ENCODE peak calls at places on chromosomes 4 and X, in six cellular contexts. One of them, this sample, is unnamed.

GRCh38 chrX:14819766-14820165 is 53.1 kb downstream of the FANCB start:
- DNase-seq in ELF-1: no peak
- DNase-seq in body of pancreas: no peak
- DNase-seq in activated naive CD8-positive, alpha-beta T cell treated with anti-CD3 and anti-CD28 coated beads, Interleukin-2, amount 50 U/mL, for 24 hours: no peak
- DNase-seq in amniotic epithelial cell: no peak
- DNase-seq in NCI-H510A treated with DMSO at 0.1 percent for 48 hours: no peak
- DNase-seq in this sample: no peak

GRCh38 chr4:83208776-83209365 is 75.7 kb downstream of the COQ2 start:
- DNase-seq in amniotic epithelial cell: no peak
- DNase-seq in activated naive CD8-positive, alpha-beta T cell treated with anti-CD3 and anti-CD28 coated beads, Interleukin-2, amount 50 U/mL, for 24 hours: no peak
- DNase-seq in ELF-1: no peak
- DNase-seq in body of pancreas: no peak
- DNase-seq in NCI-H510A treated with DMSO at 0.1 percent for 48 hours: no peak
- DNase-seq in this sample: no peak

GRCh38 chr4:107478327-107478946 is 241.6 kb downstream of the PAPSS1 start:
- DNase-seq in amniotic epithelial cell: no peak
- DNase-seq in NCI-H510A treated with DMSO at 0.1 percent for 48 hours: no peak
- DNase-seq in body of pancreas: no peak
- DNase-seq in ELF-1: no peak
- DNase-seq in activated naive CD8-positive, alpha-beta T cell treated with anti-CD3 and anti-CD28 coated beads, Interleukin-2, amount 50 U/mL, for 24 hours: no peak
- DNase-seq in this sample: no peak

GRCh38 chr4:803884-804283 is 22.0 kb downstream of the CPLX1 start:
- DNase-seq in NCI-H510A treated with DMSO at 0.1 percent for 48 hours: no peak
- DNase-seq in activated naive CD8-positive, alpha-beta T cell treated with anti-CD3 and anti-CD28 coated beads, Interleukin-2, amount 50 U/mL, for 24 hours: no peak
- DNase-seq in body of pancreas: no peak
- DNase-seq in ELF-1: no peak
- DNase-seq in amniotic epithelial cell: no peak
- DNase-seq in this sample: no peak

GRCh38 chr4:165199722-165200121 is 7.6 kb upstream of the KLHL2 start:
- DNase-seq in body of pancreas: peak
- DNase-seq in NCI-H510A treated with DMSO at 0.1 percent for 48 hours: no peak
- DNase-seq in ELF-1: no peak
- DNase-seq in activated naive CD8-positive, alpha-beta T cell treated with anti-CD3 and anti-CD28 coated beads, Interleukin-2, amount 50 U/mL, for 24 hours: no peak
- DNase-seq in amniotic epithelial cell: no peak
- DNase-seq in this sample: no peak

GRCh38 chrX:129823523-129823922 is 20.2 kb downstream of the ZDHHC9 start:
- DNase-seq in body of pancreas: no peak
- DNase-seq in ELF-1: no peak
- DNase-seq in activated naive CD8-positive, alpha-beta T cell treated with anti-CD3 and anti-CD28 coated beads, Interleukin-2, amount 50 U/mL, for 24 hours: no peak
- DNase-seq in NCI-H510A treated with DMSO at 0.1 percent for 48 hours: no peak
- DNase-seq in amniotic epithelial cell: no peak
- DNase-seq in this sample: no peak

GRCh38 chr4:183099537-183100297 is 660 bp downstream of the WWC2 start:
- DNase-seq in activated naive CD8-positive, alpha-beta T cell treated with anti-CD3 and anti-CD28 coated beads, Interleukin-2, amount 50 U/mL, for 24 hours: peak
- DNase-seq in NCI-H510A treated with DMSO at 0.1 percent for 48 hours: no peak
- DNase-seq in ELF-1: peak
- DNase-seq in amniotic epithelial cell: no peak
- DNase-seq in body of pancreas: peak
- DNase-seq in this sample: peak

GRCh38 chrX:9940397-9940796 is 26.8 kb upstream of the CLDN34 start:
- DNase-seq in NCI-H510A treated with DMSO at 0.1 percent for 48 hours: no peak
- DNase-seq in activated naive CD8-positive, alpha-beta T cell treated with anti-CD3 and anti-CD28 coated beads, Interleukin-2, amount 50 U/mL, for 24 hours: no peak
- DNase-seq in body of pancreas: no peak
- DNase-seq in ELF-1: no peak
- DNase-seq in amniotic epithelial cell: peak
- DNase-seq in this sample: no peak

This sample was measured in sigmoid colon.